ENCODE peak calls at places on chromosomes 2 and 18, in six cellular contexts. M is IMR-90, Q is trophoblast cell, R is neuronal stem cell, U is H1, H is H9. O is an unnamed sample.

GRCh38 chr18:44626807-44627206 is 53.9 kb upstream of the SETBP1 start:
- DNase-seq in M (no peak), Q (peak), R (no peak), H (no peak), U (no peak), O (peak)

GRCh38 chr2:21658907-21659306 is 535.1 kb downstream of the TDRD15 start:
- DNase-seq in M (peak), Q (no peak), R (no peak), H (no peak), U (no peak), O (no peak)

GRCh38 chr2:136225950-136226835 is 108.2 kb upstream of the CXCR4 start:
- DNase-seq in Q (no peak), U (no peak), M (no peak), H (no peak), R (no peak), O (no peak)

GRCh38 chr2:8682719-8683667 is 1.1 kb downstream of the ID2 start:
- DNase-seq in U (no peak), R (peak), Q (peak), H (no peak), M (peak), O (peak)

GRCh38 chr2:120441744-120442471 is 96.0 kb downstream of the INHBB start:
- DNase-seq in H (peak), U (peak), M (peak), R (peak), Q (no peak), O (no peak)

GRCh38 chr2:239146011-239146641 is 254.7 kb downstream of the HDAC4 start:
- DNase-seq in Q (no peak), H (no peak), U (no peak), R (no peak), M (no peak), O (no peak)

GRCh38 chr18:61616111-61616610 is 276.6 kb downstream of the RNF152 start:
- DNase-seq in R (no peak), U (no peak), M (no peak), Q (no peak), H (peak), O (no peak)

GRCh38 chr18:43789234-43790000 is 512.1 kb upstream of the SYT4 start:
- DNase-seq in R (no peak), U (no peak), H (no peak), M (no peak), Q (no peak), O (peak)

GRCh38 chr2:144470334-144470733 is 49.6 kb downstream of the ZEB2 start:
- DNase-seq in R (no peak), M (no peak), H (no peak), U (no peak), Q (no peak), O (no peak)

GRCh38 chr18:23134780-23135678 is at the start of gene CABLES1:
- DNase-seq in M (peak), H (peak), R (peak), Q (peak), U (peak), O (peak)

GRCh38 chr2:150370600-150370999 is 116.9 kb downstream of the RND3 start:
- DNase-seq in R (no peak), Q (no peak), H (no peak), M (no peak), U (no peak), O (no peak)

GRCh38 chr2:104856086-104856972 is 2.4 kb downstream of the POU3F3 start:
- DNase-seq in H (peak), M (no peak), U (peak), R (no peak), Q (peak), O (peak)

GRCh38 chr2:182831912-182832311 is 34.5 kb downstream of the FRZB start:
- DNase-seq in M (no peak), R (no peak), Q (no peak), H (no peak), U (no peak), O (no peak)

GRCh38 chr2:102618452-102619413 is 620 bp upstream of the SLC9A2 start:
- DNase-seq in Q (peak), U (peak), H (peak), M (no peak), R (peak), O (peak)

GRCh38 chr2:111930875-111931274 is 32.5 kb downstream of the MERTK start:
- DNase-seq in H (no peak), M (peak), R (no peak), Q (no peak), U (no peak), O (peak)

GRCh38 chr2:51971136-51971535 is 939.2 kb upstream of the NRXN1 start:
- DNase-seq in U (no peak), R (no peak), Q (no peak), H (no peak), M (peak), O (peak)

GRCh38 chr2:228798931-228799588 is 472.0 kb downstream of the PID1 start:
- DNase-seq in U (no peak), H (no peak), Q (no peak), R (no peak), M (no peak), O (no peak)

GRCh38 chr2:6975988-6976387 is 58.8 kb downstream of the RNF144A start:
- DNase-seq in R (no peak), Q (no peak), H (no peak), M (no peak), U (no peak), O (peak)

GRCh38 chr2:127589876-127590275 is 54.4 kb downstream of the MYO7B start:
- DNase-seq in R (no peak), U (peak), M (no peak), H (no peak), Q (no peak), O (no peak)

GRCh38 chr2:111091811-111092211 is 28.9 kb upstream of the BCL2L11 start:
- DNase-seq in H (no peak), U (no peak), Q (no peak), M (no peak), R (no peak), O (no peak)

GRCh38 chr2:191845876-191846786 is 757 bp downstream of the CAVIN2 start:
- DNase-seq in H (no peak), R (no peak), M (no peak), Q (no peak), U (no peak), O (no peak)

GRCh38 chr2:69554981-69555380 is 88.6 kb downstream of the AAK1 start:
- DNase-seq in H (no peak), R (no peak), Q (no peak), U (no peak), M (no peak), O (no peak)

GRCh38 chr2:204452464-204453023 is 92.7 kb upstream of the PARD3B start:
- DNase-seq in H (peak), U (no peak), M (peak), Q (peak), R (peak), O (peak)

GRCh38 chr18:27185025-27185763 is at the start of gene CHST9:
- DNase-seq in H (peak), Q (peak), M (no peak), U (peak), R (peak), O (no peak)

GRCh38 chr2:120228503-120228902 is 5.3 kb upstream of the TMEM185B start:
- DNase-seq in H (no peak), M (no peak), R (no peak), U (no peak), Q (peak), O (no peak)

GRCh38 chr18:52903858-52904257 is 563.9 kb downstream of the DCC start:
- DNase-seq in U (peak), H (peak), M (no peak), Q (peak), R (peak), O (no peak)

GRCh38 chr2:65292095-65292378 is 64.4 kb downstream of the ACTR2 start:
- DNase-seq in H (no peak), R (no peak), U (no peak), M (no peak), Q (no peak), O (no peak)

GRCh38 chr2:173395567-173396351 is 41.1 kb downstream of the CDCA7 start:
- DNase-seq in R (no peak), M (no peak), Q (no peak), H (no peak), U (no peak), O (no peak)

GRCh38 chr2:10400568-10400977 is 47.6 kb downstream of the ODC1 start:
- DNase-seq in M (no peak), U (no peak), Q (peak), R (no peak), H (no peak), O (no peak)

GRCh38 chr2:52000156-52000855 is 968.4 kb upstream of the NRXN1 start:
- DNase-seq in Q (no peak), U (no peak), H (no peak), R (no peak), M (peak), O (no peak)

GRCh38 chr2:109209412-109209811 is 80.4 kb downstream of the SH3RF3 start:
- DNase-seq in H (no peak), M (peak), U (no peak), R (no peak), Q (no peak), O (peak)

GRCh38 chr2:200442471-200442870 is 67.4 kb downstream of the KCTD18 start:
- DNase-seq in H (no peak), M (peak), Q (peak), R (no peak), U (no peak), O (peak)

GRCh38 chr2:219017166-219017931 is 24.0 kb downstream of the CFAP65 start:
- DNase-seq in M (no peak), H (no peak), U (no peak), Q (no peak), R (no peak), O (no peak)

GRCh38 chr2:178244812-178245211 is 50.5 kb downstream of the OSBPL6 start:
- DNase-seq in H (no peak), R (no peak), Q (no peak), M (no peak), U (no peak), O (no peak)

GRCh38 chr2:127770973-127771735 is 39.8 kb downstream of the WDR33 start:
- DNase-seq in M (peak), Q (peak), R (no peak), U (no peak), H (no peak), O (peak)

GRCh38 chr2:234672498-234673150 is 175.7 kb upstream of the ARL4C start:
- DNase-seq in M (no peak), H (no peak), U (peak), Q (no peak), R (no peak), O (no peak)

GRCh38 chr18:49321271-49321670 is 139.2 kb downstream of the DYM start:
- DNase-seq in M (no peak), U (no peak), H (no peak), R (no peak), Q (no peak), O (no peak)

GRCh38 chr2:75518638-75519465 is 41.9 kb downstream of the EVA1A start:
- DNase-seq in M (peak), Q (no peak), R (no peak), H (no peak), U (no peak), O (no peak)
- H3K14ac ChIP-seq in M (no peak), Q (no peak), R (no peak), H (no peak), U (no peak), O (no peak)

DNA sequence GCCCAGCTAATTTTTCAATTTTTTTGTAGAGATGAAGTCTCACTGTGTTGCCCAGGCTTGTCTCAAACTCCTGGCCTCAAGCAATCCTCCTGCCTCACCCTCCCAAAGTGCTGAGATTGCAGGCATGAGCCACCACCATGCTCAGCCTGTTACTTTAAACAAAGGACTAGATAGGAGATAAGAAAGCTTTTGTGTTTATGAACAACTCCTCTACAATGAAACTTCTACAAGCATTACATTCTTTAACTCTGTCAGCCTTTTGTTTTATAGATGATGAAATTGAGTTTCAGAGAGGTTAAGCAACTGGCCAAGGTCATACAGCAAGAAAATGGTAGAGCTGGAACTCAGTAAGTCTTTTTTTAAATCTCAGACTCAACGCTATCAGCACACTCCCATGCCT is 22.7 kb downstream of the ALPK2 start:
- DNase-seq in U (no peak), M (no peak), R (no peak), Q (peak), H (no peak), O (no peak)
- H3K4ac ChIP-seq in U (no peak), M (no peak), R (no peak), Q (no peak), H (no peak), O (no peak)

GRCh38 chr2:236954641-236955040 is 131.0 kb upstream of the COPS8 start:
- DNase-seq in Q (no peak), U (no peak), R (no peak), H (no peak), M (no peak), O (no peak)
- H3K14ac ChIP-seq in Q (peak), U (no peak), R (no peak), H (no peak), M (no peak), O (no peak)

DNA sequence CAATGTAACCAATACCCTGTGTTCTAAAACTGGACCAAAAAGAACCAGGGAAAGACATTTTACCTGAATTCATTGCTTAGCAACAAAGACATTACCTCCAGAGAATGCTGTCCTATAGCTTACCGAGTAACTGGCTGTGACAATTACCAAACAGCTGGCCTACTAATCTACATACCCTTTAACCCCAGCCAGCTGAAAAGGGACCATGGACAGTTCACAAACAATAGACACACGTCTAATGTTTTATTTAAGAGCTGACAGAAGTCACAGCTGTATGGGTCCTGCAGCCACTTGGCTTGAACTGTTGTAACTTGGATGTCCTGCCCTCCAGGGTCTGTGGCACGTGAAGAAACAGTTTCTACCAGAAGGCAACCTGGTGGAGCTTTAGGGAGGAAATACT is 130.1 kb upstream of the EFEMP1 start:
- DNase-seq in H (no peak), R (peak), Q (no peak), U (no peak), M (no peak), O (no peak)
- H3K4ac ChIP-seq in H (no peak), R (no peak), Q (no peak), U (no peak), M (no peak), O (no peak)

DNA sequence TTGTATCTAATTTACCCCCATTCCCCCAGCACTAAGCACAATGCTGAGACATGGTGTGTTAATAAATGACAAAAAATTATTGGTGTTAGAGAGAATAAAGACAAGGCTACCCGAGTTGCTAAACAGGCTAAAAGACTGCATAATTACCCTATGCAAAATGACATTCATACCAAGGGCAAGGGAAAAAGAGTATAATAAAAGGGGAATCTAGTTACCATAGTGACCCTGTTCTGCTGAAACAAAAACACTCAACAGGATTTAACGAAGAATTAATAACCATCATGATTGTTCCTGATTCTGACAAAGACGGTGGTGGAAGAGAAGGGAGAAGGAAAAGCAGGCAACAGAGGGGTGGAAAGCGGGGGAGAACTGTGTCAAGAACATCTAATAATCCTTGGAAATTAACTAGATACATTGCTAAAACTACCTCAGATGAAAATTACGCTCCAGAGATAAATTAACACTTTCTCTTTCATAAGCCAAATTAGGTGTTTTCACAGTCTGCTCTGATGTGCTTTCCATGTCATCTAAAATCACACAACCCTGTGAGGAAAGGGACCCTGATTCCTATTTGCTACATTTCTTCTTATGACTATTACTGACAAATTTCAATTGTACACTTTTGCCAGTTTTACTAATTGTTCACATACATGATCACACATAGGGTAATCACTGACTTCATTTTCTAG is 25.5 kb downstream of the TTR start:
- DNase-seq in Q (no peak), U (no peak), M (no peak), H (no peak), R (no peak), O (no peak)
- H3K14ac ChIP-seq in Q (no peak), U (no peak), M (no peak), H (no peak), R (no peak), O (no peak)

GRCh38 chr2:44909831-44910230 is 31.7 kb upstream of the SIX3 start:
- DNase-seq in R (no peak), Q (no peak), H (no peak), U (no peak), M (no peak), O (no peak)
- H3K4ac ChIP-seq in R (no peak), Q (no peak), H (no peak), U (no peak), M (no peak), O (no peak)

DNA sequence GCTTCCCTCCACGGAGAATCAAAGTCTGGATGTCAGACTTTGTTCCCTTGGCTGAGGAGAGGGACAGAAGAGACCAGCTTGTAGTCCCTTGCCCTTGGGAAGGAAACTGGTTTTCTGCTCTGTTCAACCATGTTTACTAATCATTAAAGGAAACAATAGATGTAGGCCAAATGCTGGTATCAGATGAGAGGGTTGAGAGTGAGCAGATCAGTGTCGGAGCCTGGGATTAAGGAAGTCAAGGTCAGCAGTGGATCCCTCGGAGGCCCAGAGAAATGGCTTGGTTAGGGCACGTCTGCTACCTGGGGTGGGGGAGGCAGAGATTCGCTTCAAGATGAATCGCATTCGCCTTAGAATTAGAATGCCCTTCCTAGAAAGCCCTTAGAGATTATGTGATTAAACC is 109.1 kb downstream of the MYCN start:
- DNase-seq in H (no peak), U (no peak), M (no peak), Q (no peak), R (no peak), O (no peak)
- H3K14ac ChIP-seq in H (no peak), U (no peak), M (no peak), Q (no peak), R (no peak), O (no peak)

DNA sequence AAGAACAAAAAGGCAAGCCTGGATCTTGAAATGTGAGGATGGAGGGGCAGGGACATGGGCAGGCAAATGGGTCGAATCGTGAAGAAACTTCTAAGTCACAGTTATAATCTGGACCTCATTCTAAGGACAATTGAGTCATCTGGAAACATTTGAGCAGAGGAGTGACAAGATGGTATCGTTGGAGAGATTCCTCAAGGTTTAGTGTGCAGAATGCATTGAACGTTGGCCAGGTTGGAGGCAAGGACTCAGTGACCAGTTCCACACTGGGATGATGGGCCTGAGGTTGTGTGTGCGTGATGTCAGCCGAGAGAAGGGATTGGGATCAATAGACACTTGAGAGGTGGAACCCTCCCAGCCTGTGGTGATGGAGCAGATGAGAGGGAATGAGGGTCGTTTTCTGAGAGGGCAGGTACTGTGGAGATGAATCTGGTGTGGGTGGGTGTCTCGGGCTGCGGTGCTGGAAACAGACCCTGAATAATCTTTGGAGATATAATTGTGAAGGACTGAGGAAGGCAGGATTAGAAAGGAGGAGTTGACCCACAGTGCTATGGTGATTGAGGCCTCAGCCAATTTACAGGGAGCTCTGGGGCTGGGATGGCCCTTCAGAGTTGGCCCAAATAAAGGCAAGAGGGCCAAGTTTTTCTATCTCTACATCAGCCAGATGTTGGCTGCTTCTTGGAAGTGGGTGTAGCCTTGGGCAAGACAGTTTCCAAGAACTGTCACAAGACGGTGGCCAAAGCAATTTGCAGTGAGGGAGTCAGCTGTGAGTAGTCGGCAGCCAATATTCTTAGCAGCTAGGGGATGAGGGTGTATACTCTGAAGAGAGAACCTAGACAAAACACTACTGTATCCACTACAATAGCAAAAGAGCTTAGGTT is 5.8 kb upstream of the ZNF532 start:
- DNase-seq in H (no peak), U (no peak), Q (peak), R (no peak), M (no peak), O (no peak)
- H3K4ac ChIP-seq in H (no peak), U (peak), Q (no peak), R (no peak), M (peak), O (no peak)

GRCh38 chr2:162053066-162053807 is 20.8 kb downstream of the DPP4 start:
- DNase-seq in Q (no peak), H (no peak), R (no peak), U (no peak), M (no peak), O (no peak)
- H3K14ac ChIP-seq in Q (no peak), H (no peak), R (no peak), U (no peak), M (no peak), O (no peak)

GRCh38 chr2:186543561-186544131 is 46.2 kb upstream of the ITGAV start:
- DNase-seq in R (no peak), M (peak), U (no peak), Q (peak), H (no peak), O (peak)
- H3K4ac ChIP-seq in R (no peak), M (peak), U (no peak), Q (no peak), H (no peak), O (no peak)